ENCODE peak calls at places on chromosomes 11 and 22, in seven cellular contexts. I is AG04449; S is frontal cortex; Z is CD8-positive, alpha-beta memory T cell; M is foreskin keratinocyte; P is posterior cingulate gyrus; B is DMS 273 treated with DMSO at 0.1 percent for 48 hours. O is an unnamed sample.

GRCh38 chr11:77593883-77594282 is 4.1 kb downstream of the AQP11 start:
- DNase-seq in I (no peak), S (no peak), Z (no peak), M (no peak), P (no peak), B (no peak), O (no peak)

GRCh38 chr11:114440971-114441810 is 1.9 kb downstream of the REXO2 start:
- DNase-seq in I (no peak), S (no peak), Z (no peak), M (no peak), P (no peak), B (no peak), O (no peak)

GRCh38 chr11:36241512-36241911 is 47.7 kb downstream of the COMMD9 start:
- DNase-seq in I (no peak), S (no peak), Z (no peak), M (no peak), P (no peak), B (no peak), O (no peak)

GRCh38 chr22:46933526-46933925 is 171.1 kb downstream of the TBC1D22A start:
- DNase-seq in I (no peak), S (no peak), Z (no peak), M (no peak), P (no peak), B (no peak), O (no peak)

GRCh38 chr11:88292156-88292844 is 45.2 kb downstream of the CTSC start:
- DNase-seq in I (no peak), S (no peak), Z (no peak), M (no peak), P (no peak), B (peak), O (peak)

GRCh38 chr11:102071497-102072472 is 24.5 kb downstream of the CFAP300 start:
- DNase-seq in I (no peak), S (no peak), Z (no peak), M (no peak), P (no peak), B (no peak), O (no peak)

GRCh38 chr11:133815636-133816035 is 29.7 kb downstream of the SPATA19 start:
- DNase-seq in I (no peak), S (no peak), Z (no peak), M (no peak), P (peak), B (no peak), O (no peak)

GRCh38 chr11:78420255-78420764 is 2.7 kb upstream of the GAB2 start:
- DNase-seq in I (peak), S (peak), Z (peak), M (no peak), P (peak), B (no peak), O (peak)

GRCh38 chr11:71078482-71078881 is 173.9 kb downstream of the SHANK2 start:
- DNase-seq in I (no peak), S (no peak), Z (no peak), M (no peak), P (no peak), B (no peak), O (peak)

GRCh38 chr22:49779226-49779625 is 48.4 kb downstream of the BRD1 start:
- DNase-seq in I (no peak), S (no peak), Z (no peak), M (no peak), P (no peak), B (no peak), O (no peak)

GRCh38 chr11:69075421-69076128 is 26.8 kb downstream of the TPCN2 start:
- DNase-seq in I (peak), S (peak), Z (no peak), M (no peak), P (peak), B (no peak), O (peak)

GRCh38 chr11:91653091-91653754 is 571.4 kb upstream of the FAT3 start:
- DNase-seq in I (no peak), S (no peak), Z (no peak), M (no peak), P (no peak), B (no peak), O (peak)